ENCODE peak calls at places on chromosomes 6 and 20, in seven cellular contexts. One of them, this sample, is unnamed.

GRCh38 chr6:126919947-126920346 is 198.5 kb upstream of the RSPO3 start:
- DNase-seq in NB4: no peak
- DNase-seq in SJCRH30: no peak
- DNase-seq in hepatocyte: peak
- DNase-seq in adrenal gland: no peak
- DNase-seq in colonic mucosa: no peak
- DNase-seq in A549: no peak
- DNase-seq in this sample: no peak

GRCh38 chr6:132236281-132236680 is 165.0 kb downstream of the MOXD1 start:
- DNase-seq in SJCRH30: no peak
- DNase-seq in adrenal gland: no peak
- DNase-seq in A549: no peak
- DNase-seq in hepatocyte: no peak
- DNase-seq in NB4: no peak
- DNase-seq in colonic mucosa: no peak
- DNase-seq in this sample: no peak

GRCh38 chr6:147528511-147529145 is 20.1 kb downstream of the SAMD5 start:
- DNase-seq in SJCRH30: peak
- DNase-seq in hepatocyte: no peak
- DNase-seq in colonic mucosa: no peak
- DNase-seq in adrenal gland: no peak
- DNase-seq in A549: no peak
- DNase-seq in NB4: no peak
- DNase-seq in this sample: no peak

GRCh38 chr6:137927777-137928218 is 60.7 kb downstream of the TNFAIP3 start:
- DNase-seq in A549: no peak
- DNase-seq in SJCRH30: peak
- DNase-seq in colonic mucosa: peak
- DNase-seq in adrenal gland: no peak
- DNase-seq in hepatocyte: no peak
- DNase-seq in NB4: peak
- DNase-seq in this sample: peak

GRCh38 chr6:1716845-1717244 is 107.1 kb downstream of the FOXC1 start:
- DNase-seq in hepatocyte: no peak
- DNase-seq in A549: no peak
- DNase-seq in adrenal gland: no peak
- DNase-seq in SJCRH30: no peak
- DNase-seq in NB4: no peak
- DNase-seq in colonic mucosa: no peak
- DNase-seq in this sample: no peak

GRCh38 chr6:12009904-12010634 is 2.0 kb upstream of the HIVEP1 start:
- DNase-seq in hepatocyte: no peak
- DNase-seq in adrenal gland: no peak
- DNase-seq in A549: no peak
- DNase-seq in NB4: no peak
- DNase-seq in colonic mucosa: no peak
- DNase-seq in SJCRH30: peak
- DNase-seq in this sample: no peak

GRCh38 chr20:54148947-54149764 is 24.6 kb downstream of the CYP24A1 start:
- DNase-seq in A549: peak
- DNase-seq in hepatocyte: peak
- DNase-seq in SJCRH30: no peak
- DNase-seq in colonic mucosa: peak
- DNase-seq in NB4: no peak
- DNase-seq in adrenal gland: no peak
- DNase-seq in this sample: no peak

GRCh38 chr6:43021270-43022047 is at the start of gene RRP36:
- DNase-seq in NB4: peak
- DNase-seq in adrenal gland: peak
- DNase-seq in SJCRH30: peak
- DNase-seq in A549: peak
- DNase-seq in colonic mucosa: peak
- DNase-seq in hepatocyte: peak
- DNase-seq in this sample: peak

GRCh38 chr6:90859056-90859455 is 272.2 kb upstream of the MAP3K7 start:
- DNase-seq in A549: no peak
- DNase-seq in adrenal gland: no peak
- DNase-seq in colonic mucosa: no peak
- DNase-seq in SJCRH30: no peak
- DNase-seq in hepatocyte: no peak
- DNase-seq in NB4: no peak
- DNase-seq in this sample: no peak

GRCh38 chr6:97053643-97054411 is 129.3 kb downstream of the KLHL32 start:
- DNase-seq in adrenal gland: no peak
- DNase-seq in colonic mucosa: no peak
- DNase-seq in SJCRH30: no peak
- DNase-seq in NB4: no peak
- DNase-seq in A549: no peak
- DNase-seq in hepatocyte: peak
- DNase-seq in this sample: no peak

GRCh38 chr6:10341605-10342004 is 73.3 kb downstream of the TFAP2A start:
- DNase-seq in SJCRH30: peak
- DNase-seq in colonic mucosa: no peak
- DNase-seq in adrenal gland: no peak
- DNase-seq in hepatocyte: no peak
- DNase-seq in NB4: no peak
- DNase-seq in A549: no peak
- DNase-seq in this sample: no peak

GRCh38 chr6:31621991-31622390 is 1.5 kb downstream of the PRRC2A start:
- DNase-seq in A549: no peak
- DNase-seq in hepatocyte: no peak
- DNase-seq in adrenal gland: no peak
- DNase-seq in SJCRH30: no peak
- DNase-seq in NB4: no peak
- DNase-seq in colonic mucosa: peak
- DNase-seq in this sample: no peak

GRCh38 chr6:11419763-11420453 is 117.6 kb upstream of the TMEM170B start:
- DNase-seq in colonic mucosa: no peak
- DNase-seq in SJCRH30: no peak
- DNase-seq in adrenal gland: no peak
- DNase-seq in hepatocyte: no peak
- DNase-seq in NB4: no peak
- DNase-seq in A549: no peak
- DNase-seq in this sample: no peak

GRCh38 chr6:78701407-78701806 is 165.9 kb upstream of the IRAK1BP1 start:
- DNase-seq in NB4: no peak
- DNase-seq in SJCRH30: no peak
- DNase-seq in adrenal gland: no peak
- DNase-seq in colonic mucosa: no peak
- DNase-seq in A549: no peak
- DNase-seq in hepatocyte: no peak
- DNase-seq in this sample: no peak

GRCh38 chr6:116528163-116528562 is 16.7 kb downstream of the CALHM5 start:
- DNase-seq in A549: no peak
- DNase-seq in NB4: no peak
- DNase-seq in SJCRH30: no peak
- DNase-seq in hepatocyte: no peak
- DNase-seq in adrenal gland: no peak
- DNase-seq in colonic mucosa: no peak
- DNase-seq in this sample: no peak

GRCh38 chr6:44084231-44085014 is 42.8 kb downstream of the MRPL14 start:
- DNase-seq in hepatocyte: no peak
- DNase-seq in SJCRH30: peak
- DNase-seq in NB4: no peak
- DNase-seq in A549: no peak
- DNase-seq in adrenal gland: no peak
- DNase-seq in colonic mucosa: no peak
- DNase-seq in this sample: no peak

GRCh38 chr20:41436679-41437078 is 70.1 kb upstream of the EMILIN3 start:
- DNase-seq in colonic mucosa: no peak
- DNase-seq in hepatocyte: no peak
- DNase-seq in SJCRH30: no peak
- DNase-seq in A549: no peak
- DNase-seq in adrenal gland: no peak
- DNase-seq in NB4: peak
- DNase-seq in this sample: peak

DNA sequence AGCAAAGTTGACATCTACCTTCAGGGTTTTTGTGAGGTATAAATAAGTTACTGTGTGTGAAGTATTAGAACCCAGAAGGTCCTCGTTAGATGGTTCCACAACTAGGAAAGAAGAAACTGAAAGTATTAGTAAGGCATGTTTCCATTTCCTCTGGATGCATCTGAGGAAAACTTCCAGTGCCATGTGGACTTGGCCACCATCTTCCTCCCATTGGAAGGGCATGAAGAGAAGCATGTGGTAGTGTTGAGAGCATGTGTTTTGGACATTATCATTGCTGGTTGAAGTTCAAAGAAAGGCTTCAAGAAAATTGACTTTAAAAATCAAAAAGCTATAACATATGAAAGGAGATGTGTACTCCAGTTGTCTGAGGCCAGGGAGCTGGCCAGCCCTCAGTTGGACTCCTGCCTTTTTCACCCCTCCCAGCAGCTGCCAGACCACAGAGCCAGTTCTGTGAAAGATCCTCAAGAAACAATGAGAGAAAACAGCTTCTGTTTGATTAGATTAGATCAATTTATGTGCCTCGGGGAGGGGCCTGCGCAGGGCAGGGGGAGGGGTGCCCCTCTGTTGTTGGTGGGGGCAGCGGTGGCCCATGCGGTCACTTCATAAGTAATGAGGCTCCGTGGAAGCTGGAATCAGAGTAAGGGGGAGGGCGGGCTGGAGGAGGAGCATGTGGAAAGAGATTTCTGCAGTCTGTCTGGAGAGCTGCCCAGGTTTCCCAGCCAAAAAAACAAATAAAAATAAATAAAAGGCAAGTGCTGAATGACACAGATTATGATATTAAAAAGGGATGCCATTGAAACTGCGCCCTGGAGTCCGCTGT is 154.0 kb downstream of the JARID2 start:
- DNase-seq in hepatocyte: peak
- DNase-seq in SJCRH30: peak
- DNase-seq in A549: peak
- DNase-seq in NB4: peak
- DNase-seq in adrenal gland: peak
- DNase-seq in colonic mucosa: peak
- DNase-seq in this sample: no peak
- H3K4me3 ChIP-seq in hepatocyte: no peak
- H3K4me3 ChIP-seq in SJCRH30: peak
- H3K4me3 ChIP-seq in A549: peak
- H3K4me3 ChIP-seq in NB4: peak
- H3K4me3 ChIP-seq in adrenal gland: peak
- H3K4me3 ChIP-seq in colonic mucosa: no peak
- H3K4me3 ChIP-seq in this sample: no peak

GRCh38 chr6:149166747-149167146 is 150.8 kb upstream of the TAB2 start:
- DNase-seq in hepatocyte: peak
- DNase-seq in colonic mucosa: no peak
- DNase-seq in adrenal gland: no peak
- DNase-seq in A549: no peak
- DNase-seq in NB4: no peak
- DNase-seq in SJCRH30: peak
- DNase-seq in this sample: peak

GRCh38 chr6:149162924-149163323 is 154.6 kb upstream of the TAB2 start:
- DNase-seq in A549: no peak
- DNase-seq in NB4: no peak
- DNase-seq in SJCRH30: no peak
- DNase-seq in hepatocyte: no peak
- DNase-seq in colonic mucosa: no peak
- DNase-seq in adrenal gland: no peak
- DNase-seq in this sample: no peak

GRCh38 chr6:149164199-149164745 is 153.2 kb upstream of the TAB2 start:
- DNase-seq in colonic mucosa: no peak
- DNase-seq in NB4: no peak
- DNase-seq in hepatocyte: no peak
- DNase-seq in SJCRH30: no peak
- DNase-seq in A549: no peak
- DNase-seq in adrenal gland: no peak
- DNase-seq in this sample: no peak

GRCh38 chr6:149168968-149169367 is 148.5 kb upstream of the TAB2 start:
- DNase-seq in adrenal gland: no peak
- DNase-seq in SJCRH30: no peak
- DNase-seq in colonic mucosa: no peak
- DNase-seq in A549: no peak
- DNase-seq in hepatocyte: no peak
- DNase-seq in NB4: no peak
- DNase-seq in this sample: peak

DNA sequence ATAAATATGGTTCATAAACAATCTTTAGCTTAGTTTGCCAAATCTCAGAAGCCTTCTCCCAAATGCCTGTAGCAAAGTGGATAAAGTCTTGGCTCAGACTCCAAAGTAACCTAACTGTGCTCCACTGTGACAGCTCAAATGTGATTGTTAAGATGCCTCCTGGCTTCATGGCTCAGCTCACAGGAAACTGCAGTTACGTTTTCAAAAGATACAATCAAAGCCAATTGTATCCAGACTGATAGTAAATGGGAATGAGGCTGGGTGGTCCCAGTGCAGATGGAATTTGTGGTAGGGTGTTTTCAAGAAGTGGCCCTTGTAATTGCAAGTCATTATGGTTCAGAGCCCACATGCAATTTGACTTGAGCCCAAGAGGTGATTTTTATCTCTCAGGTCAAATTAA is 151.2 kb upstream of the TAB2 start:
- DNase-seq in SJCRH30: no peak
- DNase-seq in A549: no peak
- DNase-seq in adrenal gland: no peak
- DNase-seq in colonic mucosa: no peak
- DNase-seq in NB4: no peak
- DNase-seq in hepatocyte: no peak
- DNase-seq in this sample: no peak
- H3K4me3 ChIP-seq in SJCRH30: no peak
- H3K4me3 ChIP-seq in A549: no peak
- H3K4me3 ChIP-seq in adrenal gland: no peak
- H3K4me3 ChIP-seq in colonic mucosa: no peak
- H3K4me3 ChIP-seq in NB4: no peak
- H3K4me3 ChIP-seq in hepatocyte: no peak
- H3K4me3 ChIP-seq in this sample: no peak

DNA sequence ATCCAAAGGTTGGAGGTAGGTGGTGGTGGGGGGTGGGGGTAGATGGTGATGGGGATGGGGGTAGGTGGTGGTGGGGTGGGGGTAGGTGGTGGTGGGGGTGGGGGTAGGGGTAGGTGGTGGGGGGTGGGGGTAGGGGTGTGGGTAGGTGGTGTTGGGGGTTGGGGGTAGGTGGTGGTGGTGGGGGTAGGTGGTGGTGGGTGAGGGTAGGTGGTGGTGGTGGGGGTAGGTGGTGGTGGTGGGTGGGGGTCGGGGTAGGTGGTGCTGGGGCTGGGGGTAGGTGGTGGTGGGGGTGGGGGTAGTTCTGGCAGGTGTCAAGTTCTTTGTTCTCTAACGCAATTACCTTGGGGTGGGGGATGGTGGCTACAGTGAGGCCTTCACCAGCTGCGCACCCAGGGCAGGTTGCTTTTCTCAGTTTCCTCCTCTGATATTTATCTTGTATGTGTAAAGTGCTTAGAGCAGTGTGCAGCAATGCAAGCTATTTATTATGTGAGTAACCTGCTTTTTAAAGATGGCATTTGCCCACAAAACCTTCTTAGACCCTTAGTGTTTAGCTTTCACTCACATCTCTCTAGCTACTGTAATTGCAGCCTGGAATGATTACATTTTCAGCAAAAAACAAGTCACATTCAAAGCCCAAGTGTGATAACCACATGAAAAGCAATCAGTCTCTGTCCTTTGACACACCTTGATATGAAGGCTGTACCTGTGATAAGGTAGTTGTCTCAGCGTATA is 8.2 kb upstream of the CCDC167 start:
- DNase-seq in colonic mucosa: no peak
- DNase-seq in NB4: no peak
- DNase-seq in adrenal gland: no peak
- DNase-seq in SJCRH30: no peak
- DNase-seq in A549: no peak
- DNase-seq in hepatocyte: no peak
- DNase-seq in this sample: peak
- H3K4me3 ChIP-seq in colonic mucosa: no peak
- H3K4me3 ChIP-seq in NB4: no peak
- H3K4me3 ChIP-seq in adrenal gland: no peak
- H3K4me3 ChIP-seq in SJCRH30: no peak
- H3K4me3 ChIP-seq in A549: no peak
- H3K4me3 ChIP-seq in hepatocyte: no peak
- H3K4me3 ChIP-seq in this sample: no peak

GRCh38 chr6:33123732-33124524 is 48.1 kb downstream of the HLA-DPB1 start:
- DNase-seq in SJCRH30: peak
- DNase-seq in hepatocyte: peak
- DNase-seq in A549: peak
- DNase-seq in colonic mucosa: no peak
- DNase-seq in adrenal gland: no peak
- DNase-seq in NB4: peak
- DNase-seq in this sample: peak
- H3K4me3 ChIP-seq in SJCRH30: no peak
- H3K4me3 ChIP-seq in hepatocyte: no peak
- H3K4me3 ChIP-seq in A549: no peak
- H3K4me3 ChIP-seq in colonic mucosa: no peak
- H3K4me3 ChIP-seq in adrenal gland: no peak
- H3K4me3 ChIP-seq in NB4: no peak
- H3K4me3 ChIP-seq in this sample: no peak